ENCODE peak calls at places on chromosomes 7 and 10, in seven cellular contexts. Q is SK-N-SH, E is GM12878, J is HepG2, M is K562, V is HCT116, T is NT2/D1. Y is an unnamed sample.

GRCh38 chr10:70337201-70337651 is 45.2 kb downstream of the LRRC20 start:
- DNase-seq in M (no peak), Q (no peak), V (no peak), E (no peak), J (no peak), T (peak), Y (no peak)

GRCh38 chr7:100035865-100036264 is 13.7 kb upstream of the ZSCAN21 start:
- DNase-seq in Q (no peak), M (no peak), J (no peak), T (no peak), V (no peak), E (no peak), Y (no peak)

GRCh38 chr10:97939446-97939990 is 89.9 kb downstream of the GOLGA7B start:
- DNase-seq in V (no peak), J (no peak), T (no peak), E (no peak), M (no peak), Q (no peak), Y (no peak)

GRCh38 chr7:32905175-32905662 is 13.7 kb upstream of the KBTBD2 start:
- DNase-seq in E (no peak), V (peak), Q (peak), M (peak), T (peak), J (no peak), Y (peak)

GRCh38 chr10:77877461-77878344 is 48.9 kb downstream of the DLG5 start:
- DNase-seq in T (peak), V (no peak), M (no peak), J (no peak), E (peak), Q (peak), Y (peak)

GRCh38 chr10:31288961-31289360 is 30.1 kb upstream of the ZEB1 start:
- DNase-seq in V (no peak), E (no peak), M (no peak), J (no peak), T (no peak), Q (no peak), Y (no peak)

GRCh38 chr10:17249820-17250219 is 21.8 kb downstream of the VIM start:
- DNase-seq in T (no peak), Q (peak), E (no peak), M (no peak), V (peak), J (no peak), Y (no peak)

GRCh38 chr10:125132331-125132730 is 28.0 kb downstream of the CTBP2 start:
- DNase-seq in T (no peak), E (no peak), V (no peak), Q (no peak), J (no peak), M (no peak), Y (no peak)

GRCh38 chr10:59057350-59057749 is 119.1 kb upstream of the PHYHIPL start:
- DNase-seq in V (no peak), J (peak), M (no peak), E (no peak), T (no peak), Q (no peak), Y (no peak)

GRCh38 chr10:129854796-129855705 is 109.0 kb downstream of the EBF3 start:
- DNase-seq in J (no peak), T (no peak), E (no peak), M (no peak), V (no peak), Q (no peak), Y (no peak)

GRCh38 chr10:4944751-4945280 is 18.4 kb upstream of the AKR1C1 start:
- DNase-seq in Q (no peak), M (no peak), J (no peak), E (no peak), V (no peak), T (peak), Y (no peak)

GRCh38 chr10:92914478-92915066 is 66.3 kb downstream of the EXOC6 start:
- DNase-seq in V (peak), Q (peak), T (peak), E (no peak), M (peak), J (peak), Y (no peak)

GRCh38 chr10:16887565-16887964 is 70.3 kb upstream of the RSU1 start:
- DNase-seq in Q (peak), T (no peak), V (no peak), M (no peak), E (no peak), J (no peak), Y (no peak)

GRCh38 chr10:95279042-95279820 is 11.6 kb downstream of the PDLIM1 start:
- DNase-seq in T (no peak), Q (no peak), V (no peak), J (no peak), E (no peak), M (no peak), Y (no peak)

GRCh38 chr7:44050915-44051560 is 6.5 kb downstream of the DBNL start:
- DNase-seq in J (no peak), E (no peak), V (no peak), M (no peak), Q (no peak), T (no peak), Y (no peak)

GRCh38 chr7:80428161-80429054 is 83.5 kb downstream of the GNAT3 start:
- DNase-seq in Q (peak), T (peak), V (peak), M (no peak), J (peak), E (no peak), Y (no peak)

GRCh38 chr7:16669581-16669980 is 23.6 kb downstream of the BZW2 start:
- DNase-seq in Q (no peak), T (no peak), M (no peak), E (no peak), J (no peak), V (no peak), Y (no peak)

GRCh38 chr10:13373644-13374043 is 25.6 kb upstream of the SEPHS1 start:
- DNase-seq in Q (no peak), V (no peak), T (no peak), E (no peak), J (no peak), M (no peak), Y (no peak)

GRCh38 chr7:99623702-99624447 is 7.1 kb downstream of the ZSCAN25 start:
- DNase-seq in V (no peak), T (no peak), J (no peak), M (no peak), E (no peak), Q (no peak), Y (no peak)

GRCh38 chr7:55152490-55152889 is 133.7 kb downstream of the EGFR start:
- DNase-seq in J (no peak), T (no peak), V (no peak), Q (no peak), E (no peak), M (no peak), Y (no peak)

GRCh38 chr10:62636825-62637248 is 167.7 kb upstream of the ADO start:
- DNase-seq in E (no peak), V (no peak), T (no peak), J (no peak), M (no peak), Q (no peak), Y (no peak)

GRCh38 chr7:15801565-15801964 is 115.1 kb upstream of the MEOX2 start:
- DNase-seq in T (no peak), M (no peak), J (no peak), Q (no peak), E (no peak), V (no peak), Y (no peak)

GRCh38 chr10:91758303-91759146 is 39.7 kb upstream of the TNKS2 start:
- DNase-seq in Q (peak), M (no peak), T (no peak), J (peak), E (peak), V (peak), Y (no peak)

DNA sequence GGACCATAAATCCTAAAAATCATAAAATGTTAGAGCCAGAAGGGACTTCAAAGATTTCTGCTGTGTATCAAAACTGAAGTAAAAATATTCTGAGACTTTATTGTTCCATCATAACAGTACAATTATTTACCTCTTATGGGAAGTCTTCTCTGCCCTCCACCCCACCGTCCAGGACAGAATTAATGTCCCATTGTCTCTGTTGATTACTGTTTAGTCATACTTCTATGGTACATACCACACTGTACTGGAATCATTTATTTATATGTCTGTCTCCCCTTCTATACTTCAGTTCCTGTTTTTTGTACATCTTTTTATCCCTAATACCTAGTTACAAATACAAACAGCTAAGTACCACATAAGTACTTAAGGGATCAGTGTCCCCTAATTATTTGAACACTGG is 91.4 kb upstream of the CAPZA2 start:
- DNase-seq in V (peak), Q (no peak), T (no peak), E (no peak), M (no peak), J (no peak), Y (no peak)
- TF ChIP-seq YY1 in V (no peak), Q (no peak), T (no peak), E (no peak), M (no peak), J (no peak), Y (no peak)

DNA sequence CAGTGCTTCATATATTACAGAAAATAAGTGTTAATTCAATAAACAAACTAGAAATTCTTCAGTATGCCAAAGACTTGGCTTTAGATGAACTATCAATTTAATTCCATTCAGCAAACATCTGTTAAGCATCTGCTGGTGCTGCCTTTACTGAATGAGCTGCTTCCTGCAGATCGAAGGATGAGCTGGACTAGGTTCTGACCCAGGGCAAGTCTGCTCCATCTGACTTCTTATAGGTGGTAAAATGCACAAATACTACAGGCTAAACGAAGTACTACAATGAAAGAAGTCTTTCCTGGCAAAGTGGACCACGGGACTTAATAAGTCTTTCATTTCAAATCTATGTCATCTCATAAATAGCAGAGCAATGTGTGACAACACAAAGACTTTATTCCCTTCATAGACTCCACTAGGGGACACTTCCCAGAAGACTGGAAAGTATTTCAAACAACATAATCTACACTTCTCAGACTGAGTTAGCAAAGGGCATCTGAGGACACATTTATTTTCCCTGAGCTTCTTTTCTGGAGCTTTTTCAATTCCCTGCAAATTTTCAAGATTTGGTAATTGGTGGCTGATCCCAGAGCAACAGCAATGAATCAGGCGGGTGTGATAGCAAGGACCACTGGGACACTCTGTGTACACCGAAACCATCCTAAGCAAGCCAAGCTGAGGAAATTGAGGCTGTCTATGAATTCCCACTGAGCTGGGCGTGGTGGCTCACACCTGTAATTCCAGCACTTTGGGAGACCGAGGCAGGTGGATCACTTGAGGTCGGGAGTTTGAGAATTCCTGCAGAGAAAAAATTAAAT is 108.9 kb upstream of the FRMD4A start:
- DNase-seq in J (no peak), V (no peak), E (no peak), T (no peak), Q (no peak), M (no peak), Y (no peak)
- TF ChIP-seq YY1 in J (no peak), V (no peak), E (no peak), T (no peak), Q (no peak), M (no peak), Y (no peak)

GRCh38 chr7:83861-84632 is 108.3 kb upstream of the FAM20C start:
- DNase-seq in Q (no peak), V (no peak), T (no peak), M (no peak), J (no peak), E (no peak), Y (no peak)
- TF ChIP-seq YY1 in Q (no peak), V (no peak), T (no peak), M (no peak), J (no peak), E (no peak), Y (no peak)

DNA sequence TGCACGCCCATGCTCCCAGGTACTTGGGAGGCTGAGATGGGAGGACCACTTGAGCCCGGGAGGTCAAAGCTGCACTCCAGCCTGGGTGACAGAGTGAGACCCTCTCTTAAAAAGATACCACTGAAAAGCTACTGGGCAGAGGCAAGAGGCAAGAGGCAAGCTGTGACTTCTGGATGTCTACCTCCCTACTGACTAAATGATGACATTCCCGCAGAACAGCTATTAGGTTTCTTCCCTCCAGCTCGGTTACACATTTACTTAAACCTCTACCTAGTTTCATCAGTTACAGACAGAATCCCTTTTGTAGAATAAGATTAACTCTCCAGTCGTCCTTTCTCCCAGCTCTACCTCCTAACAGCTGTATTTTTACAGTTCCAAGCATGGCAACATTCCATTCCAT is 21.2 kb downstream of the RHEB start:
- DNase-seq in Q (no peak), V (no peak), M (no peak), J (no peak), T (no peak), E (no peak), Y (no peak)
- TF ChIP-seq YY1 in Q (no peak), V (no peak), M (no peak), J (no peak), T (no peak), E (no peak), Y (no peak)

DNA sequence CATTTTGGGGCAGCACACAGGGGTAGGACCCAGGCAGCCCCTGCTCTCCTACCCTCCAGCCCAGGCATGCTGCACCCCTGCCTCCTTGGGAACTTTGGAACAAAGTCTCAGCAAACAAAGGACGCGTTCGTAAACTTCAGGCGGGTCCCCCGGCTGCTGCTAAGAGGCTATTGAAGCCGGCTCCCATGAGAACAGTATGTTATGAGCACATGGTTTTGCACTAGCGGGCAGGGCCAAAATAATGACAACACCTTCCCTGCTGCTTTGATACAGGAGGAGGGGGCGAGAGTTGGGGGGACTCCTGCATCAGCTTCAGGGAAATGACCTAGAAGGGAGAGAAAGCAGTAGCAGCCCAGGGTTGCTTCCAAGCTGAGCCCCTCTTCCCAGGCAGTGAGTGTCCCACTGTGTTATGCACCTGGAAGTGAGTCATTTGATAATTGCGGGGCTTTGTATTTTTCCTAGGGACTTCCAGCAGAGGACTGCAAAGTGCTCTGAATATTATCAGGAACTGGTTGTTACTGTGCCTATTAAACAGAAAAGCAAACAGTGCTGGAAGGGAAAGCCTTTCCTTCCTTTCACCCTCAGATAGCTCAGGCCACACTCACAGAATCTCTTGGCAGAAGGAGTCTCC is 6.9 kb downstream of the ITPRIP start:
- DNase-seq in E (no peak), V (peak), T (no peak), J (peak), M (no peak), Q (no peak), Y (no peak)
- TF ChIP-seq YY1 in E (no peak), V (no peak), T (no peak), J (no peak), M (no peak), Q (no peak), Y (no peak)

Y was measured in H1.